ENCODE peak calls at places on chromosome 1, in six cellular contexts. O, G, K, U, R and Q are unnamed samples.

GRCh38 chr1:8355439-8356255 is 37.7 kb downstream of the SLC45A1 start:
- DNase-seq in R (peak; percentile 71), O (no peak), G (no peak), U (no peak), K (no peak), Q (no peak)

GRCh38 chr1:95041491-95042165 is 31.1 kb downstream of the ALG14 start:
- DNase-seq in G (no peak), O (peak; percentile 89), R (no peak), U (no peak), K (peak; percentile 92), Q (no peak)

GRCh38 chr1:171899838-171900237 is 58.5 kb downstream of the DNM3 start:
- DNase-seq in G (no peak), R (no peak), U (no peak), K (no peak), O (no peak), Q (no peak)

GRCh38 chr1:21149430-21149861 is 27.3 kb downstream of the EIF4G3 start:
- DNase-seq in G (no peak), K (peak; percentile 56), R (no peak), U (no peak), O (peak; percentile 85), Q (no peak)

GRCh38 chr1:229781453-229781852 is 155.4 kb downstream of the URB2 start:
- DNase-seq in K (no peak), G (no peak), R (no peak), O (no peak), U (no peak), Q (no peak)

GRCh38 chr1:17999884-18000283 is 107.7 kb upstream of the IGSF21 start:
- DNase-seq in O (no peak), G (no peak), K (no peak), R (no peak), U (no peak), Q (no peak)

GRCh38 chr1:32336963-32337675 is 1.1 kb upstream of the MARCKSL1 start:
- DNase-seq in U (no peak), R (no peak), K (peak; percentile 47), O (peak; percentile 70), G (peak; percentile 58), Q (peak; percentile 76)

GRCh38 chr1:205604059-205604458 is 27.8 kb downstream of the ELK4 start:
- DNase-seq in G (no peak), O (no peak), R (no peak), K (no peak), U (no peak), Q (no peak)

GRCh38 chr1:162191396-162192322 is 122.2 kb downstream of the NOS1AP start:
- DNase-seq in U (no peak), R (no peak), O (no peak), K (no peak), G (no peak), Q (no peak)

GRCh38 chr1:208684192-208684591 is 440.0 kb upstream of the PLXNA2 start:
- DNase-seq in U (no peak), O (no peak), K (no peak), R (no peak), G (no peak), Q (no peak)

GRCh38 chr1:85465791-85466134 is 804 bp upstream of the DDAH1 start:
- DNase-seq in K (peak; percentile 66), G (no peak), O (peak; percentile 61), U (no peak), R (no peak), Q (no peak)

GRCh38 chr1:83701396-83701795 is 297.5 kb downstream of the TTLL7 start:
- DNase-seq in R (no peak), K (no peak), O (no peak), G (no peak), U (no peak), Q (no peak)

GRCh38 chr1:53639251-53639721 is 99.7 kb downstream of the GLIS1 start:
- DNase-seq in O (peak; percentile 76), R (peak; percentile 41), K (peak; percentile 68), G (no peak), U (no peak), Q (peak; percentile 35)

GRCh38 chr1:4655674-4656532 is 1.5 kb downstream of the AJAP1 start:
- DNase-seq in R (peak; percentile 82), G (no peak), K (no peak), O (peak; percentile 56), U (no peak), Q (peak; percentile 54)

GRCh38 chr1:10685851-10686403 is 110.5 kb downstream of the CASZ1 start:
- DNase-seq in R (no peak), K (peak; percentile 16), U (no peak), G (no peak), O (peak; percentile 30), Q (no peak)

GRCh38 chr1:43586136-43586726 is 55.5 kb downstream of the PTPRF start:
- DNase-seq in O (no peak), R (no peak), G (no peak), K (no peak), U (no peak), Q (no peak)

GRCh38 chr1:53544731-53545515 is 85.7 kb downstream of the DMRTB1 start:
- DNase-seq in U (no peak), G (no peak), R (peak; percentile 49), O (no peak), K (no peak), Q (peak; percentile 35)

GRCh38 chr1:46489638-46490602 is at the start of gene DMBX1:
- DNase-seq in R (peak; percentile 71), G (no peak), U (no peak), K (no peak), O (peak; percentile 58), Q (peak; percentile 11)

GRCh38 chr1:191371626-191372025 is 786.6 kb upstream of the RGS18 start:
- DNase-seq in K (no peak), U (no peak), R (no peak), G (no peak), O (no peak), Q (no peak)

GRCh38 chr1:6445062-6445763 is 20.6 kb downstream of the ESPN start:
- DNase-seq in U (no peak), G (no peak), K (peak; percentile 15), R (no peak), O (peak; percentile 59), Q (peak; percentile 87)

GRCh38 chr1:94808682-94809081 is 11.5 kb upstream of the SLC44A3 start:
- DNase-seq in G (no peak), O (no peak), R (no peak), K (no peak), U (no peak), Q (no peak)

GRCh38 chr1:162133566-162133965 is 64.1 kb downstream of the NOS1AP start:
- DNase-seq in G (no peak), O (no peak), R (no peak), K (no peak), U (no peak), Q (no peak)

GRCh38 chr1:215276582-215276981 is 194.0 kb downstream of the KCNK2 start:
- DNase-seq in U (no peak), R (no peak), O (no peak), K (no peak), G (no peak), Q (no peak)

GRCh38 chr1:24875976-24876609 is 54.0 kb downstream of the RUNX3 start:
- DNase-seq in R (peak; percentile 23), G (no peak), O (no peak), K (no peak), U (no peak), Q (no peak)

GRCh38 chr1:206490643-206491421 is 16.5 kb upstream of the RASSF5 start:
- DNase-seq in U (no peak), O (no peak), G (no peak), R (no peak), K (peak; percentile 62), Q (peak; percentile 39)

GRCh38 chr1:19926296-19927129 is 3.1 kb upstream of the PLA2G2E start:
- DNase-seq in K (no peak), G (no peak), U (no peak), R (no peak), O (no peak), Q (no peak)

GRCh38 chr1:54955359-54955758 is 25.1 kb upstream of the TMEM61 start:
- DNase-seq in K (peak; percentile 48), U (no peak), G (no peak), O (peak; percentile 64), R (no peak), Q (no peak)

GRCh38 chr1:54953846-54954245 is 26.6 kb upstream of the TMEM61 start:
- DNase-seq in R (no peak), K (no peak), O (no peak), G (no peak), U (no peak), Q (no peak)

GRCh38 chr1:54962612-54963395 is 17.6 kb upstream of the TMEM61 start:
- DNase-seq in G (no peak), R (no peak), O (no peak), K (no peak), U (no peak), Q (no peak)

GRCh38 chr1:54956726-54957125 is 23.7 kb upstream of the TMEM61 start:
- DNase-seq in G (no peak), K (no peak), U (no peak), R (no peak), O (no peak), Q (no peak)

GRCh38 chr1:54959241-54959640 is 21.2 kb upstream of the TMEM61 start:
- DNase-seq in R (no peak), U (no peak), G (no peak), K (no peak), O (no peak), Q (no peak)
- H3K9me3 ChIP-seq in R (peaks cover 1% of the 10 kb centered on the region), U (no peaks in the 10 kb centered on the region), G (no peaks in the 10 kb centered on the region), K (peaks cover 5% of the 10 kb centered on the region), O (no peaks in the 10 kb centered on the region), Q (no peaks in the 10 kb centered on the region)

GRCh38 chr1:198400063-198400462 is 140.4 kb downstream of the ATP6V1G3 start:
- DNase-seq in K (no peak), O (no peak), G (no peak), R (no peak), U (no peak), Q (no peak)
- H3K9me3 ChIP-seq in K (no peaks in the 10 kb centered on the region), O (no peaks in the 10 kb centered on the region), G (no peaks in the 10 kb centered on the region), R (no peaks in the 10 kb centered on the region), U (no peaks in the 10 kb centered on the region), Q (no peaks in the 10 kb centered on the region)

DNA sequence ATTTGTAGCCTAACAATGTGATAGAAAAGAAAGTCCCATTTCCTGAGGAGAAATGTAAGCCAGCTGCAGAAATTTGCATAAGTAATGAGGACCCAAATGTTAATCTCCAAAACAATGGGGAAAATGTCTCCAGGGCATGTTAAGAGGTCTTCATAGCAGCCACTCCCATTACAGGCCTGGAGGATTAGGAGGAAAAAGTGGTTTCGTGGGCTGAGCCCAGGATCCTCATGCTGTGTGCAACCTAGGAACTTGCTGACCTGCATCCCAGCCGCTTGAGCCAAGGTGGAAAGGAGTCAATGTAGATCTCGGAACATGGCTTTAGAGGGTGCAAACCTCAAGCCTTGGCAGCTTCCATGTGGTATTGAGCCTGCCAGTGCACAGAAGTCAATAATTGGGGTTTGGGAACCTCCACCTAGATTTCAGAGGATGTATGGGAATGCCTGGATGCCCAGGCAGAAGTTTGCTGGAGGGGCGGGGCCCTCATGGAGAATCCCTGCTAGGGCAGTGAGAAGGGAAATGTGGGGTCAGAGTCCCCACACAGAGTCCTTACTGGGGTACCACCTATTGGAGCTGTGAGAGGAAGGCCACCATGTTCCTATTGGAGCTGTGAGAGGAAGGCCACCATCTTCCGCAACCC is 14.2 kb upstream of the F13B start:
- DNase-seq in U (no peak), O (no peak), R (no peak), G (no peak), K (no peak), Q (no peak)
- H3K9me3 ChIP-seq in U (peaks cover 2% of the 10 kb centered on the region), O (no peaks in the 10 kb centered on the region), R (peaks cover 2% of the 10 kb centered on the region), G (no peaks in the 10 kb centered on the region), K (peaks cover 6% of the 10 kb centered on the region), Q (no peaks in the 10 kb centered on the region)

DNA sequence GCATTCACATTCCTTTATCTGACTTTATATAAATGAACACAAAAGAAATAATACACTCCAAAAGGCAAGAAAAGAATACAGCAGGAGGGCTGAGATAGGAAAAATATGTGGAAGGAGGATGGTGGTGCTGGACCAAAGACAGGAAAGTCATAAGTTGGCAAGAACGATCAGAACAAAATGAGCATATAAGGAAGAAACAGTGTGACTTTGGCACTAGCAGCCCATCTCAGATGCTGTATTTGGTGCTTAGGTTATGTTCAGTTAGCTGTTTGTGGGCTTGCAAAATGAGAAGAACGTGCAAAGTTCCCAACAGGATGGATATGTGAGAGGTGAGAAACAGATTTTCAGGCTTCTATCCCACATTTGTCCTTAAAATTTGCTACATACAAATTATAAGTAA is 719.8 kb upstream of the ADGRL4 start:
- DNase-seq in R (no peak), O (peak; percentile 3), K (no peak), G (no peak), U (no peak), Q (no peak)
- H3K9me3 ChIP-seq in R (no peaks in the 10 kb centered on the region), O (no peaks in the 10 kb centered on the region), K (no peaks in the 10 kb centered on the region), G (no peaks in the 10 kb centered on the region), U (no peaks in the 10 kb centered on the region), Q (no peaks in the 10 kb centered on the region)